ENCODE peak calls at places on chromosomes 12 and 14, in five cellular contexts. One of them, this sample, is unnamed.

GRCh38 chr12:14239350-14239934 is 126.0 kb upstream of the ATF7IP start:
- DNase-seq in cardiac muscle cell: peak
- DNase-seq in A549: no peak
- DNase-seq in lower leg skin: no peak
- DNase-seq in transverse colon: no peak
- DNase-seq in this sample: peak

GRCh38 chr12:119328111-119328510 is 6.4 kb upstream of the CCDC60 start:
- DNase-seq in lower leg skin: no peak
- DNase-seq in transverse colon: peak
- DNase-seq in cardiac muscle cell: peak
- DNase-seq in A549: peak
- DNase-seq in this sample: peak

GRCh38 chr14:100471451-100472093 is 115.6 kb downstream of the BEGAIN start:
- DNase-seq in cardiac muscle cell: no peak
- DNase-seq in A549: no peak
- DNase-seq in lower leg skin: no peak
- DNase-seq in transverse colon: no peak
- DNase-seq in this sample: no peak

GRCh38 chr12:52401926-52402325 is 4.2 kb downstream of the KRT82 start:
- DNase-seq in cardiac muscle cell: no peak
- DNase-seq in A549: no peak
- DNase-seq in lower leg skin: no peak
- DNase-seq in transverse colon: no peak
- DNase-seq in this sample: no peak

GRCh38 chr12:102539651-102540553 is 59.5 kb upstream of the IGF1 start:
- DNase-seq in lower leg skin: no peak
- DNase-seq in cardiac muscle cell: peak
- DNase-seq in A549: peak
- DNase-seq in transverse colon: no peak
- DNase-seq in this sample: no peak

GRCh38 chr12:48936379-48936979 is 11.2 kb upstream of the FKBP11 start:
- DNase-seq in transverse colon: peak
- DNase-seq in A549: peak
- DNase-seq in lower leg skin: peak
- DNase-seq in cardiac muscle cell: peak
- DNase-seq in this sample: peak

GRCh38 chr14:104509673-104510072 is 69.9 kb upstream of the C14orf180 start:
- DNase-seq in transverse colon: no peak
- DNase-seq in lower leg skin: no peak
- DNase-seq in cardiac muscle cell: no peak
- DNase-seq in A549: no peak
- DNase-seq in this sample: no peak

GRCh38 chr12:101086490-101086889 is 123.5 kb downstream of the SLC5A8 start:
- DNase-seq in cardiac muscle cell: no peak
- DNase-seq in lower leg skin: no peak
- DNase-seq in A549: no peak
- DNase-seq in transverse colon: no peak
- DNase-seq in this sample: no peak

GRCh38 chr12:71958993-71959588 is 20.4 kb downstream of the TPH2 start:
- DNase-seq in cardiac muscle cell: no peak
- DNase-seq in lower leg skin: no peak
- DNase-seq in A549: no peak
- DNase-seq in transverse colon: no peak
- DNase-seq in this sample: no peak

GRCh38 chr12:119202121-119202527 is 23.4 kb downstream of the HSPB8 start:
- DNase-seq in cardiac muscle cell: no peak
- DNase-seq in transverse colon: no peak
- DNase-seq in lower leg skin: no peak
- DNase-seq in A549: no peak
- DNase-seq in this sample: no peak

GRCh38 chr12:46549527-46550265 is 177.1 kb upstream of the SLC38A2 start:
- DNase-seq in transverse colon: no peak
- DNase-seq in A549: no peak
- DNase-seq in cardiac muscle cell: no peak
- DNase-seq in lower leg skin: no peak
- DNase-seq in this sample: no peak

GRCh38 chr12:7650091-7650490 is 15.6 kb downstream of the APOBEC1 start:
- DNase-seq in A549: no peak
- DNase-seq in cardiac muscle cell: no peak
- DNase-seq in transverse colon: no peak
- DNase-seq in lower leg skin: no peak
- DNase-seq in this sample: no peak
- TF ChIP-seq CTCF in A549: no peak
- TF ChIP-seq CTCF in cardiac muscle cell: no peak
- TF ChIP-seq CTCF in transverse colon: no peak
- TF ChIP-seq CTCF in lower leg skin: no peak
- TF ChIP-seq CTCF in this sample: no peak

DNA sequence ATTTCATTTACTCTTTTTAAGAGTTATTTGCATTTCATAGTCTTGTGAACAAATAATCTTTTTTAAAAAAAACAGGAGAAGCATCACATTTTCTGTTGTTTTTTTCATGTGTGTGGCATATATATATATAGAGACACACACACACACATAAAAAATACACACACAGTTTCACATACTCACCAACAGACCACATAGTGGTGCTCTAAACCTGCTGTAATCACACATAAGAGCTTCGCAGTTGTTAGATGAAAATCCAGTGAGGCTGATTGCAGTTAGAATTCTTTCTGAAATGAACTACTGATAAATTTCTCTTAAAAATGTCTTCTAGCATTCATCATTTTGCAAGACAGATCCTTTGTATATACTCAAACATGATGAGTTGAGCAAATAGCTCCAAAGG is 434.2 kb upstream of the STXBP6 start:
- DNase-seq in cardiac muscle cell: no peak
- DNase-seq in A549: no peak
- DNase-seq in lower leg skin: no peak
- DNase-seq in transverse colon: no peak
- DNase-seq in this sample: no peak
- TF ChIP-seq CTCF in cardiac muscle cell: no peak
- TF ChIP-seq CTCF in A549: no peak
- TF ChIP-seq CTCF in lower leg skin: no peak
- TF ChIP-seq CTCF in transverse colon: no peak
- TF ChIP-seq CTCF in this sample: no peak

GRCh38 chr12:121578230-121579189 is 2.3 kb downstream of the KDM2B start:
- DNase-seq in lower leg skin: no peak
- DNase-seq in A549: no peak
- DNase-seq in transverse colon: peak
- DNase-seq in cardiac muscle cell: peak
- DNase-seq in this sample: peak
- TF ChIP-seq CTCF in lower leg skin: no peak
- TF ChIP-seq CTCF in A549: no peak
- TF ChIP-seq CTCF in transverse colon: no peak
- TF ChIP-seq CTCF in cardiac muscle cell: no peak
- TF ChIP-seq CTCF in this sample: no peak

DNA sequence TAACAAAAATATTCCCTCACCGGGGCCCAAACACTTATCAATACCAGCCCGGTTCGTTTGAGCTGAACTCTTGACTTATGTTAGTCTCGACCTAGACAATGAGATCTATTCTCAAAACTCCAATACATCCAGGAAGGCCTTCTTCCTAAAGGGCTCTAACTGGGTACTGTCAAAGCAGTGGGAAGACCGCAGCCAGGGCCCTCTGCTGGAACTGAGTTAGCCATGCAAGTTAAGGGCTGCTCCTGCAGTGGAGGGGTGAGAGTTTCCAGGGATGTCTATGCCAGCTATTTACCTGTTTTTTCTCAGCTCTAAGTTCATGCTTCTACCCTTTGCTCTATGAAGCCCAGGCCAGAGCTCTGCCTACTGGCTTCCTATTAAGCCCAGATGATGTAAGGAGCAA is 348.8 kb downstream of the GXYLT1 start:
- DNase-seq in A549: no peak
- DNase-seq in lower leg skin: no peak
- DNase-seq in cardiac muscle cell: peak
- DNase-seq in transverse colon: no peak
- DNase-seq in this sample: peak
- TF ChIP-seq CTCF in A549: no peak
- TF ChIP-seq CTCF in lower leg skin: no peak
- TF ChIP-seq CTCF in cardiac muscle cell: no peak
- TF ChIP-seq CTCF in transverse colon: no peak
- TF ChIP-seq CTCF in this sample: no peak

DNA sequence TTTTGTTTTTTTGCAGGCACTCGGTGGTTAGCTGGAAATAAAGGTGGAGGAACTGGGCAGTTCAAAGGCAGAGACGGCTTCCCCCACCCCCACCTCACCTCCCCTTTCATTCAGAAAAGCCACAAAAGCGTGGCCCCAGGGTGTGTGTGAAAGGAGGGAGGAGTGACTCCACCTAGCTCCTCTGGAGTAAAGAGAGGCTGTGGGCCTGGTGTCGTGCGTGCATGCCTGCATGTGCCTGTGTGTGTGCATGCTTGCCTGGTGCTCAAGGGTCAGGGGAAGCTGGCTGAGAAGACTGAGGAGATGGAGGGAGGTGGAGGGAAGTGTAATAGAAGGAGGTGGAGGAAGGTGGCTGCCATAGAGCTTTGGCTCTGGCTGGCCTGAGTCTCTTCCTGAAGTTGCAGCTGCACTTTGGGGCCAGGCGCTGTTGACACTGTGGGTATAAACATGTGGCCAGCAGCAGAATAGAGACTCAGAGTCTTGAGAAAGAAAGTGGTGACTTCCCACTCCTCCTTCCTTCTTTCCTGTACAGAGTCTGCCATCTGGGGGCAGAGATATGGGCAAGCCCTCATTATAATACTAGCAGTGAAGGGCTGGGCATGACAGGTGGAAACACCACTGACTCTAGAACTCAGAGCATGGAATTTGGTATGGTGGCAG is 36.9 kb upstream of the SINHCAF start:
- DNase-seq in transverse colon: peak
- DNase-seq in A549: no peak
- DNase-seq in lower leg skin: no peak
- DNase-seq in cardiac muscle cell: peak
- DNase-seq in this sample: no peak
- TF ChIP-seq CTCF in transverse colon: peak
- TF ChIP-seq CTCF in A549: no peak
- TF ChIP-seq CTCF in lower leg skin: no peak
- TF ChIP-seq CTCF in cardiac muscle cell: no peak
- TF ChIP-seq CTCF in this sample: no peak

This sample was measured in glutamatergic neuron.